ENCODE peak calls at places on chromosomes 11 and 22, in four cellular contexts. Q, U, F and R are unnamed samples. For H3K4me1, the result is how much of the 10 kb centered on the place peaks cover.

GRCh38 chr11:88384004-88384677 is 46.6 kb upstream of the CTSC start:
- DNase-seq in Q (peak), U (no peak), F (peak), R (no peak)

GRCh38 chr11:45042560-45042959 is 91.9 kb upstream of the TP53I11 start:
- DNase-seq in Q (no peak), U (no peak), F (no peak), R (no peak)

GRCh38 chr11:45048870-45049825 is 97.3 kb upstream of the PRDM11 start:
- DNase-seq in Q (no peak), U (no peak), F (no peak), R (no peak)

GRCh38 chr11:23727821-23728220 is 769.0 kb upstream of the LUZP2 start:
- DNase-seq in Q (peak), U (no peak), F (no peak), R (no peak)

GRCh38 chr11:9606799-9607510 is 33.5 kb downstream of the WEE1 start:
- DNase-seq in Q (no peak), U (no peak), F (peak), R (no peak)

GRCh38 chr11:11849127-11849746 is 7.5 kb downstream of the USP47 start:
- DNase-seq in Q (peak), U (no peak), F (peak), R (no peak)

GRCh38 chr11:108003623-108004022 is 5.1 kb upstream of the CUL5 start:
- DNase-seq in Q (no peak), U (no peak), F (no peak), R (no peak)

GRCh38 chr11:11010624-11011127 is 152.8 kb upstream of the ZBED5 start:
- DNase-seq in Q (peak), U (no peak), F (peak), R (no peak)

GRCh38 chr11:59556883-59557205 is 45.5 kb downstream of the OR4D9 start:
- DNase-seq in Q (no peak), U (no peak), F (no peak), R (no peak)

GRCh38 chr11:112017538-112017937 is 7.7 kb upstream of the DLAT start:
- DNase-seq in Q (peak), U (no peak), F (no peak), R (no peak)

GRCh38 chr11:2576536-2576935 is 123.3 kb downstream of the KCNQ1OT1 start:
- DNase-seq in Q (no peak), U (peak), F (no peak), R (peak)

GRCh38 chr22:40654522-40655167 is 18.1 kb upstream of the MRTFA start:
- DNase-seq in Q (peak), U (no peak), F (no peak), R (peak)

GRCh38 chr11:28401446-28401845 is 293.3 kb downstream of the METTL15 start:
- DNase-seq in Q (no peak), U (no peak), F (no peak), R (no peak)

GRCh38 chr11:2300936-2301630 is 635 bp downstream of the C11orf21 start:
- DNase-seq in Q (no peak), U (peak), F (no peak), R (no peak)

GRCh38 chr11:6497069-6497839 is at the start of gene DNHD1:
- DNase-seq in Q (no peak), U (no peak), F (no peak), R (peak)

GRCh38 chr22:50188356-50188755 is 2.6 kb downstream of the TRABD start:
- DNase-seq in Q (no peak), U (peak), F (no peak), R (no peak)
- H3K4me1 ChIP-seq in Q (under half), U (half or more), F (half or more), R (half or more)

DNA sequence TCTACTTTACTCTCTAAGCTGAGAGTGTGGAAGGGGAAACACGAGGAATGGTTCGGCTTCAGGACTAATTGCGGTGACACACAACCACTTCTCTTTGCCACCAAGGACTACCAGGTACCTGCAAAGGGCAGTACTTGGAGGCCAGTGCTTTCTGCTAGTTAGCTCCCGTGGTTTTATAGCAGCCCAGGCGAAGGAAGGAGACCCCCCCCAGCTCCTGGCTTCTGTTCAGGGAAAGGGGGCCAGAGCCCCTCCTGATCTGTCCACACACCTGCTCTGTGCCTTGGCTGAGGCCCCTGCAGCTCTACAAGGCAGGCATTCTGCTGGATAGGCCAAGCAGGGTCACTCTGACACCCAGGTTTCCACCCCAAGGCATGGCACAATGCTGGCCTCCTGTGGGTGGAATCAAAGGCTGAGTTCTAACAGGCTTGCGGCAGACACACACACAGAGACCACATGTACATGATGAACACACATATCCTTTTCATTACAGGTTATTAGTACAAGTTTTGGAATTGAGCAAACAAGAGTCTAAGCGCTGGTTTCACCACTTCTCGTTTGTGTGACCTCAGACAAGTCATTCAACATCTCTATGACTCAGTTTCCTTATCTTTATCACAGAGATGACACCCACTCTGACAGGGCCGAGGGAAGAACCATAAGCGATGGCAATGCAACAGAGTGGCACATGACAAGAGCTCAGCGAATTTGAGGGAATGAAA is 7.5 kb downstream of the SERPIND1 start:
- DNase-seq in Q (peak), U (no peak), F (no peak), R (no peak)
- H3K4me1 ChIP-seq in Q (under half), U (under half), F (under half), R (under half)

DNA sequence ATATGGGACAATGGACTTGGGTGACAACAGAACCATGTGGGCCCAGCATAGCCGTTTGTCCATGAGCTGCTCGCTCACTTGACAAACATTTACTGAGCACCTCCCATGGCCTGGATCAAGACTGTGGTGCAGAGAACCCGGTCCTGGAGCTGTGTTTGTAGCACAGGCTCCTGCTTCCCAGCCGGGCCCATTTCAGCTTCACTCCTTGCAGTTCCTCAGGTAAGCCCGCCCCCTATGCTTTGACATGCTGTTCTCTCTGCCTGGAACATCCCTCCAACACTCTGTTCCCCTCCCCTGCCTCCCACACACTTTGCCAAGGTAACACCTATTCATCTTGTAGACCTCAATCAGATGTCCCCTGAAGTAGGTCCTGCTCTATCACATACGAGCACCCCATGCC is 19.3 kb upstream of the IGSF22 start:
- DNase-seq in Q (no peak), U (no peak), F (no peak), R (no peak)
- H3K4me1 ChIP-seq in Q (under half), U (under half), F (under half), R (under half)

GRCh38 chr22:36337365-36338130 is 50.2 kb downstream of the MYH9 start:
- DNase-seq in Q (no peak), U (no peak), F (no peak), R (no peak)
- H3K4me1 ChIP-seq in Q (half or more), U (under half), F (under half), R (half or more)